ENCODE peak calls at places on chromosome 6, in eight cellular contexts. One of them, this sample, is unnamed.

GRCh38 chr6:167678102-167679101 is 148.3 kb upstream of the AFDN start:
- DNase-seq in mesothelial cell of epicardium: peak
- DNase-seq in GM12878: no peak
- DNase-seq in nephron progenitor cell: peak
- DNase-seq in endothelial cell: peak
- DNase-seq in OCI-LY7: no peak
- DNase-seq in astrocyte of the spinal cord: peak
- DNase-seq in AG09319: no peak
- DNase-seq in this sample: no peak

GRCh38 chr6:116511424-116512131 is at the start of gene CALHM5:
- DNase-seq in mesothelial cell of epicardium: no peak
- DNase-seq in GM12878: no peak
- DNase-seq in nephron progenitor cell: no peak
- DNase-seq in endothelial cell: peak
- DNase-seq in OCI-LY7: no peak
- DNase-seq in astrocyte of the spinal cord: peak
- DNase-seq in AG09319: peak
- DNase-seq in this sample: peak

GRCh38 chr6:128239146-128239545 is 281.3 kb downstream of the PTPRK start:
- DNase-seq in mesothelial cell of epicardium: no peak
- DNase-seq in GM12878: no peak
- DNase-seq in nephron progenitor cell: no peak
- DNase-seq in endothelial cell: no peak
- DNase-seq in OCI-LY7: no peak
- DNase-seq in astrocyte of the spinal cord: no peak
- DNase-seq in AG09319: no peak
- DNase-seq in this sample: no peak

GRCh38 chr6:145116591-145117178 is 618.6 kb downstream of the EPM2A start:
- DNase-seq in mesothelial cell of epicardium: no peak
- DNase-seq in GM12878: no peak
- DNase-seq in nephron progenitor cell: no peak
- DNase-seq in endothelial cell: no peak
- DNase-seq in OCI-LY7: no peak
- DNase-seq in astrocyte of the spinal cord: no peak
- DNase-seq in AG09319: no peak
- DNase-seq in this sample: no peak

GRCh38 chr6:127366281-127367022 is 23.0 kb upstream of the ECHDC1 start:
- DNase-seq in mesothelial cell of epicardium: no peak
- DNase-seq in GM12878: no peak
- DNase-seq in nephron progenitor cell: no peak
- DNase-seq in endothelial cell: no peak
- DNase-seq in OCI-LY7: no peak
- DNase-seq in astrocyte of the spinal cord: peak
- DNase-seq in AG09319: peak
- DNase-seq in this sample: peak

GRCh38 chr6:143301204-143301603 is 149.3 kb downstream of the ADAT2 start:
- DNase-seq in mesothelial cell of epicardium: no peak
- DNase-seq in GM12878: no peak
- DNase-seq in nephron progenitor cell: no peak
- DNase-seq in endothelial cell: no peak
- DNase-seq in OCI-LY7: no peak
- DNase-seq in astrocyte of the spinal cord: no peak
- DNase-seq in AG09319: no peak
- DNase-seq in this sample: no peak

GRCh38 chr6:170177383-170178265 is 113.3 kb downstream of the DLL1 start:
- DNase-seq in mesothelial cell of epicardium: no peak
- DNase-seq in GM12878: no peak
- DNase-seq in nephron progenitor cell: no peak
- DNase-seq in endothelial cell: no peak
- DNase-seq in OCI-LY7: no peak
- DNase-seq in astrocyte of the spinal cord: no peak
- DNase-seq in AG09319: no peak
- DNase-seq in this sample: no peak

GRCh38 chr6:52537001-52537753 is 39.7 kb downstream of the TRAM2 start:
- DNase-seq in mesothelial cell of epicardium: no peak
- DNase-seq in GM12878: peak
- DNase-seq in nephron progenitor cell: no peak
- DNase-seq in endothelial cell: no peak
- DNase-seq in OCI-LY7: peak
- DNase-seq in astrocyte of the spinal cord: no peak
- DNase-seq in AG09319: no peak
- DNase-seq in this sample: no peak

GRCh38 chr6:11066505-11067347 is 22.6 kb upstream of the ELOVL2 start:
- DNase-seq in mesothelial cell of epicardium: no peak
- DNase-seq in GM12878: no peak
- DNase-seq in nephron progenitor cell: no peak
- DNase-seq in endothelial cell: no peak
- DNase-seq in OCI-LY7: no peak
- DNase-seq in astrocyte of the spinal cord: no peak
- DNase-seq in AG09319: no peak
- DNase-seq in this sample: no peak

GRCh38 chr6:33621396-33622388 is 570 bp downstream of the ITPR3 start:
- DNase-seq in mesothelial cell of epicardium: no peak
- DNase-seq in GM12878: no peak
- DNase-seq in nephron progenitor cell: peak
- DNase-seq in endothelial cell: no peak
- DNase-seq in OCI-LY7: peak
- DNase-seq in astrocyte of the spinal cord: no peak
- DNase-seq in AG09319: no peak
- DNase-seq in this sample: no peak

GRCh38 chr6:89679215-89680120 is 40.9 kb upstream of the LYRM2 start:
- DNase-seq in mesothelial cell of epicardium: no peak
- DNase-seq in GM12878: no peak
- DNase-seq in nephron progenitor cell: no peak
- DNase-seq in endothelial cell: no peak
- DNase-seq in OCI-LY7: no peak
- DNase-seq in astrocyte of the spinal cord: no peak
- DNase-seq in AG09319: no peak
- DNase-seq in this sample: no peak

GRCh38 chr6:63897952-63898351 is 262.4 kb downstream of the PHF3 start:
- DNase-seq in mesothelial cell of epicardium: no peak
- DNase-seq in GM12878: no peak
- DNase-seq in nephron progenitor cell: no peak
- DNase-seq in endothelial cell: no peak
- DNase-seq in OCI-LY7: no peak
- DNase-seq in astrocyte of the spinal cord: no peak
- DNase-seq in AG09319: no peak
- DNase-seq in this sample: no peak

GRCh38 chr6:163771180-163771579 is 356.7 kb downstream of the QKI start:
- DNase-seq in mesothelial cell of epicardium: no peak
- DNase-seq in GM12878: no peak
- DNase-seq in nephron progenitor cell: no peak
- DNase-seq in endothelial cell: no peak
- DNase-seq in OCI-LY7: no peak
- DNase-seq in astrocyte of the spinal cord: no peak
- DNase-seq in AG09319: no peak
- DNase-seq in this sample: no peak

GRCh38 chr6:165987483-165988305 is 180.0 kb downstream of the TBXT start:
- DNase-seq in mesothelial cell of epicardium: no peak
- DNase-seq in GM12878: no peak
- DNase-seq in nephron progenitor cell: peak
- DNase-seq in endothelial cell: peak
- DNase-seq in OCI-LY7: no peak
- DNase-seq in astrocyte of the spinal cord: peak
- DNase-seq in AG09319: peak
- DNase-seq in this sample: no peak

GRCh38 chr6:75735491-75736186 is 13.4 kb upstream of the MYO6 start:
- DNase-seq in mesothelial cell of epicardium: no peak
- DNase-seq in GM12878: peak
- DNase-seq in nephron progenitor cell: no peak
- DNase-seq in endothelial cell: no peak
- DNase-seq in OCI-LY7: no peak
- DNase-seq in astrocyte of the spinal cord: peak
- DNase-seq in AG09319: no peak
- DNase-seq in this sample: no peak

GRCh38 chr6:13378669-13379590 is 50.6 kb upstream of the TBC1D7 start:
- DNase-seq in mesothelial cell of epicardium: no peak
- DNase-seq in GM12878: no peak
- DNase-seq in nephron progenitor cell: no peak
- DNase-seq in endothelial cell: no peak
- DNase-seq in OCI-LY7: peak
- DNase-seq in astrocyte of the spinal cord: no peak
- DNase-seq in AG09319: no peak
- DNase-seq in this sample: no peak
- TF ChIP-seq CTCF in mesothelial cell of epicardium: no peak
- TF ChIP-seq CTCF in GM12878: no peak
- TF ChIP-seq CTCF in nephron progenitor cell: no peak
- TF ChIP-seq CTCF in endothelial cell: no peak
- TF ChIP-seq CTCF in OCI-LY7: peak
- TF ChIP-seq CTCF in astrocyte of the spinal cord: no peak
- TF ChIP-seq CTCF in AG09319: no peak
- TF ChIP-seq CTCF in this sample: no peak

DNA sequence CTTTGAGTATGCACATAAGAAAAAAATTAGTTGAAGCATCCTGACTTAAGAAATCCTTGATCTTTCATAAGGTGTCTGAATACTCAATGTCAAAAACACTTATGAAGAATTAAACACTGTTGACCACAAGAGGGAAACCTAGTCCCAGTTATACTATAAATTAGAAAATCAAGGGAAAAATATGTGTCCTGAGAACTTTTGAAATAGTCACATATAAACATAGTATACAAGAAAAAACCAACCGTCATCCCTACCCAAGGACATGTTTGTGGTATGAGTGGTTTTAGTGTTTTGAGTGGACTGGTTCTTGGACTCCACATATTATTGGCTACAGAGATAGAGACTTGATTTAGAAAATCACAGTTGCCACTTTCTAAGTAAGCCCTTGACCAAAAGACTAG is 7.6 kb upstream of the HLA-DRA start:
- DNase-seq in mesothelial cell of epicardium: no peak
- DNase-seq in GM12878: no peak
- DNase-seq in nephron progenitor cell: no peak
- DNase-seq in endothelial cell: no peak
- DNase-seq in OCI-LY7: peak
- DNase-seq in astrocyte of the spinal cord: peak
- DNase-seq in AG09319: no peak
- DNase-seq in this sample: no peak
- TF ChIP-seq CTCF in mesothelial cell of epicardium: peak
- TF ChIP-seq CTCF in GM12878: peak
- TF ChIP-seq CTCF in nephron progenitor cell: peak
- TF ChIP-seq CTCF in endothelial cell: peak
- TF ChIP-seq CTCF in OCI-LY7: peak
- TF ChIP-seq CTCF in astrocyte of the spinal cord: peak
- TF ChIP-seq CTCF in AG09319: peak
- TF ChIP-seq CTCF in this sample: no peak

GRCh38 chr6:134706806-134707205 is 243.1 kb downstream of the ALDH8A1 start:
- DNase-seq in mesothelial cell of epicardium: no peak
- DNase-seq in GM12878: no peak
- DNase-seq in nephron progenitor cell: no peak
- DNase-seq in endothelial cell: no peak
- DNase-seq in OCI-LY7: no peak
- DNase-seq in astrocyte of the spinal cord: no peak
- DNase-seq in AG09319: no peak
- DNase-seq in this sample: no peak

GRCh38 chr6:134703206-134703605 is 246.7 kb downstream of the ALDH8A1 start:
- DNase-seq in mesothelial cell of epicardium: no peak
- DNase-seq in GM12878: no peak
- DNase-seq in nephron progenitor cell: no peak
- DNase-seq in endothelial cell: no peak
- DNase-seq in OCI-LY7: no peak
- DNase-seq in astrocyte of the spinal cord: no peak
- DNase-seq in AG09319: no peak
- DNase-seq in this sample: no peak

GRCh38 chr6:134708079-134708478 is 241.8 kb downstream of the ALDH8A1 start:
- DNase-seq in mesothelial cell of epicardium: no peak
- DNase-seq in GM12878: no peak
- DNase-seq in nephron progenitor cell: no peak
- DNase-seq in endothelial cell: no peak
- DNase-seq in OCI-LY7: no peak
- DNase-seq in astrocyte of the spinal cord: no peak
- DNase-seq in AG09319: no peak
- DNase-seq in this sample: no peak

GRCh38 chr6:134707342-134707982 is 242.4 kb downstream of the ALDH8A1 start:
- DNase-seq in mesothelial cell of epicardium: no peak
- DNase-seq in GM12878: no peak
- DNase-seq in nephron progenitor cell: no peak
- DNase-seq in endothelial cell: no peak
- DNase-seq in OCI-LY7: no peak
- DNase-seq in astrocyte of the spinal cord: peak
- DNase-seq in AG09319: no peak
- DNase-seq in this sample: no peak

DNA sequence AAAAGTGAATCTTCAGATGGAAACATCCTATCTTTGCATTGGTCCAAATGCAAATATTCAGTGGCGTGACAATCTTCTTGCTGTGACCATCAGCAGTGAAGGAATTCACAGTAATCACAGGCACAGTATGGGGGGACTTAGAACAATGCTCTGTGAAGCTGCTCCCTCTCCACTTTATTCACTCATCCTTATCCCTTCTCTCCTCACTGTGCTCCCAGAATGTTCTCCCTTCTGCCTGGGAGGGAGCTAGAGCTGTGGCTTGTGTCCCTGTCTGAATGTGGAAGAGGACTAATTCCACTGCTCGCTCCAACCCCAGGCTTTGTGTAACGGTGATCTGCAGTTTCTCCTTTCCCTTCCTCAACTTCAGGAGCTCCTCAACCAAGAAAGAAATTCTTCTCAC is 243.7 kb downstream of the ALDH8A1 start:
- DNase-seq in mesothelial cell of epicardium: no peak
- DNase-seq in GM12878: no peak
- DNase-seq in nephron progenitor cell: no peak
- DNase-seq in endothelial cell: no peak
- DNase-seq in OCI-LY7: no peak
- DNase-seq in astrocyte of the spinal cord: no peak
- DNase-seq in AG09319: no peak
- DNase-seq in this sample: no peak
- TF ChIP-seq CTCF in mesothelial cell of epicardium: no peak
- TF ChIP-seq CTCF in GM12878: no peak
- TF ChIP-seq CTCF in nephron progenitor cell: no peak
- TF ChIP-seq CTCF in endothelial cell: no peak
- TF ChIP-seq CTCF in OCI-LY7: no peak
- TF ChIP-seq CTCF in astrocyte of the spinal cord: no peak
- TF ChIP-seq CTCF in AG09319: no peak
- TF ChIP-seq CTCF in this sample: no peak

GRCh38 chr6:159853735-159854134 is 37.1 kb upstream of the MAS1 start:
- DNase-seq in mesothelial cell of epicardium: no peak
- DNase-seq in GM12878: no peak
- DNase-seq in nephron progenitor cell: no peak
- DNase-seq in endothelial cell: no peak
- DNase-seq in OCI-LY7: no peak
- DNase-seq in astrocyte of the spinal cord: no peak
- DNase-seq in AG09319: no peak
- DNase-seq in this sample: no peak

GRCh38 chr6:159858259-159858658 is 32.5 kb upstream of the MAS1 start:
- DNase-seq in mesothelial cell of epicardium: no peak
- DNase-seq in GM12878: no peak
- DNase-seq in nephron progenitor cell: no peak
- DNase-seq in endothelial cell: no peak
- DNase-seq in OCI-LY7: no peak
- DNase-seq in astrocyte of the spinal cord: no peak
- DNase-seq in AG09319: no peak
- DNase-seq in this sample: no peak

DNA sequence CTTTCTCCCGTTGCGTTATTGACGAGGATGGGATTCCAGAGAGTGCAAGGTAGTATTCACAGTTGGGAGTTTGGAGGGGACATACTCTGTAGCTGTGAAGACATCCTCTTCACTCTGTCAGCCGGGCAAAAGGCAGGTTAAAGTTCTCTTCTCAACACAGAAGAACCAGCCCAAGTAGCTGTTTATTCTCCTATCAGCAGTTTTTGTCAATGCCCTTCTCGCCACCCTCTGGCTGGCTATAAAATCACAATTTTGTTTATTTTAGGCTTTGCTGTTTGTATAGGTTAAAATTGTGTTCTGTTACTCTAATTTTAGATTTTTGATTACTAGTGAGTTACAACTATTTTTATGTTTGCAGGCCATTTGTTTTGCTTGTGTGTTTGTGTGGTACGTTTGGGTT is 37.9 kb upstream of the MAS1 start:
- DNase-seq in mesothelial cell of epicardium: no peak
- DNase-seq in GM12878: no peak
- DNase-seq in nephron progenitor cell: no peak
- DNase-seq in endothelial cell: no peak
- DNase-seq in OCI-LY7: peak
- DNase-seq in astrocyte of the spinal cord: no peak
- DNase-seq in AG09319: no peak
- DNase-seq in this sample: no peak
- TF ChIP-seq CTCF in mesothelial cell of epicardium: no peak
- TF ChIP-seq CTCF in GM12878: peak
- TF ChIP-seq CTCF in nephron progenitor cell: no peak
- TF ChIP-seq CTCF in endothelial cell: no peak
- TF ChIP-seq CTCF in OCI-LY7: peak
- TF ChIP-seq CTCF in astrocyte of the spinal cord: no peak
- TF ChIP-seq CTCF in AG09319: peak
- TF ChIP-seq CTCF in this sample: peak